ENCODE peak calls at places on chromosomes 1 and 21, in seven cellular contexts. M, I, B, S, R, E and J are unnamed samples.

GRCh38 chr1:21174638-21175323 is 1.9 kb downstream of the EIF4G3 start:
- DNase-seq in M (no peak), I (no peak), B (no peak), S (no peak), R (no peak), E (no peak), J (peak)

GRCh38 chr1:29762635-29763034 is 526.3 kb downstream of the PTPRU start:
- DNase-seq in M (no peak), I (no peak), B (no peak), S (no peak), R (no peak), E (no peak), J (peak)

GRCh38 chr1:63674238-63674864 is 81.1 kb downstream of the PGM1 start:
- DNase-seq in M (no peak), I (peak), B (peak), S (peak), R (peak), E (peak), J (peak)

GRCh38 chr21:16476056-16476850 is 746.5 kb downstream of the USP25 start:
- DNase-seq in M (no peak), I (no peak), B (no peak), S (no peak), R (no peak), E (no peak), J (no peak)

GRCh38 chr1:151372411-151372934 is at the start of gene SELENBP1:
- DNase-seq in M (no peak), I (no peak), B (peak), S (no peak), R (peak), E (peak), J (peak)

GRCh38 chr1:62045579-62045978 is 149.1 kb upstream of the L1TD1 start:
- DNase-seq in M (no peak), I (no peak), B (no peak), S (peak), R (no peak), E (no peak), J (no peak)

GRCh38 chr1:234743866-234744581 is 134.0 kb upstream of the IRF2BP2 start:
- DNase-seq in M (no peak), I (no peak), B (no peak), S (no peak), R (no peak), E (no peak), J (no peak)

GRCh38 chr1:85330206-85330605 is 53.8 kb upstream of the BCL10 start:
- DNase-seq in M (no peak), I (no peak), B (no peak), S (no peak), R (no peak), E (no peak), J (no peak)

GRCh38 chr1:58670200-58670599 is 29.7 kb downstream of the MYSM1 start:
- DNase-seq in M (no peak), I (no peak), B (no peak), S (peak), R (no peak), E (no peak), J (no peak)

GRCh38 chr1:41716188-41717130 is 202.3 kb downstream of the HIVEP3 start:
- DNase-seq in M (no peak), I (no peak), B (no peak), S (no peak), R (no peak), E (no peak), J (no peak)

GRCh38 chr1:151820940-151821339 is 10.7 kb downstream of the RORC start:
- DNase-seq in M (no peak), I (no peak), B (no peak), S (no peak), R (no peak), E (no peak), J (no peak)

GRCh38 chr1:220786057-220786336 is 716 bp upstream of the MTARC1 start:
- DNase-seq in M (no peak), I (no peak), B (no peak), S (no peak), R (no peak), E (no peak), J (no peak)

GRCh38 chr1:220787069-220787614 is 429 bp downstream of the MTARC1 start:
- DNase-seq in M (no peak), I (no peak), B (no peak), S (peak), R (no peak), E (peak), J (no peak)

GRCh38 chr1:220785166-220786056 is 1.3 kb upstream of the MTARC1 start:
- DNase-seq in M (no peak), I (no peak), B (no peak), S (no peak), R (no peak), E (no peak), J (no peak)

GRCh38 chr1:220788146-220788545 is 1.4 kb downstream of the MTARC1 start:
- DNase-seq in M (no peak), I (no peak), B (no peak), S (no peak), R (no peak), E (no peak), J (no peak)

GRCh38 chr1:220786337-220787068 is at the start of gene MTARC1:
- DNase-seq in M (no peak), I (no peak), B (peak), S (peak), R (peak), E (peak), J (no peak)
- H3K4me3 ChIP-seq in M (peak), I (peak), B (peak), S (peak), R (peak), E (peak), J (peak)

DNA sequence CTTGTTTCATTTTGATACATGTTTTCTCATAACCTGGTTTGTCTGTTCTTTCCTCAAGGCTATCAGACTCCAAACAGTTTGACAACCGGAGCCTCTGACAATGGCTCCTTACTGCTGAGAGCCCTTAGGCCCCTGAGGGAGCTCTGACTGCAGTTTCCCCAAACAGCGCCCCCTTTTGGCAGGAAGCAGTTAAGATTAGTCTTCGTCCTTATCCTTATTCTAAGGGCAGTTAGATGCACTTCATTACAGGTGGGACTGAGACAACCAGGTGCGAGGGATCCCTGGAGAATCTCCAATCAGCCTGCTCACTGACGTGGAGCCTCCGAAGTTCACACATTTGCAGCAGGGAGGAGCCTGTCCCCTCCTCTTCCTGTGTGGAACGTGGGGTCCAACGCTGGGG is 393.1 kb downstream of the BRINP3 start:
- DNase-seq in M (no peak), I (no peak), B (no peak), S (peak), R (no peak), E (no peak), J (peak)
- TF ChIP-seq CTCF in M (no peak), I (no peak), B (no peak), S (peak), R (no peak), E (no peak), J (no peak)

GRCh38 chr1:172154571-172154970 is 265.9 kb upstream of the C1orf105 start:
- DNase-seq in M (no peak), I (no peak), B (no peak), S (no peak), R (no peak), E (peak), J (no peak)
- TF ChIP-seq POLR2A in M (no peak), I (no peak), B (no peak), S (no peak), R (no peak), E (no peak), J (no peak)

GRCh38 chr1:205249651-205250050 is 21.9 kb downstream of the TMCC2 start:
- DNase-seq in M (no peak), I (no peak), B (no peak), S (no peak), R (no peak), E (no peak), J (no peak)
- H3K4me3 ChIP-seq in M (no peak), I (no peak), B (no peak), S (no peak), R (no peak), E (no peak), J (no peak)

GRCh38 chr1:22728751-22729399 is 18.2 kb downstream of the EPHB2 start:
- DNase-seq in M (no peak), I (no peak), B (no peak), S (no peak), R (no peak), E (no peak), J (no peak)

GRCh38 chr1:22733643-22734042 is 23.0 kb downstream of the EPHB2 start:
- DNase-seq in M (no peak), I (no peak), B (no peak), S (no peak), R (no peak), E (no peak), J (no peak)

GRCh38 chr1:22729400-22729773 is 18.7 kb downstream of the EPHB2 start:
- DNase-seq in M (no peak), I (no peak), B (no peak), S (no peak), R (no peak), E (no peak), J (no peak)

GRCh38 chr1:22729921-22730320 is 19.3 kb downstream of the EPHB2 start:
- DNase-seq in M (no peak), I (no peak), B (no peak), S (no peak), R (no peak), E (no peak), J (no peak)

GRCh38 chr1:22731924-22732522 is 21.4 kb downstream of the EPHB2 start:
- DNase-seq in M (no peak), I (no peak), B (peak), S (peak), R (no peak), E (no peak), J (no peak)
- TF ChIP-seq CTCF in M (no peak), I (no peak), B (no peak), S (peak), R (peak), E (peak), J (no peak)

GRCh38 chr1:1356796-1357401 is 1.5 kb downstream of the MXRA8 start:
- DNase-seq in M (no peak), I (no peak), B (no peak), S (no peak), R (no peak), E (no peak), J (no peak)

GRCh38 chr1:1359668-1360468 is 1.5 kb upstream of the MXRA8 start:
- DNase-seq in M (no peak), I (no peak), B (peak), S (no peak), R (peak), E (no peak), J (no peak)

GRCh38 chr1:1357871-1358432 is 403 bp downstream of the MXRA8 start:
- DNase-seq in M (no peak), I (no peak), B (no peak), S (no peak), R (peak), E (no peak), J (no peak)

GRCh38 chr1:1359316-1359667 is 937 bp upstream of the MXRA8 start:
- DNase-seq in M (no peak), I (no peak), B (no peak), S (no peak), R (peak), E (no peak), J (no peak)

GRCh38 chr1:1358433-1359201 is at the start of gene MXRA8:
- DNase-seq in M (no peak), I (no peak), B (peak), S (no peak), R (peak), E (no peak), J (no peak)
- TF ChIP-seq POLR2A in M (no peak), I (no peak), B (no peak), S (no peak), R (peak), E (no peak), J (no peak)

DNA sequence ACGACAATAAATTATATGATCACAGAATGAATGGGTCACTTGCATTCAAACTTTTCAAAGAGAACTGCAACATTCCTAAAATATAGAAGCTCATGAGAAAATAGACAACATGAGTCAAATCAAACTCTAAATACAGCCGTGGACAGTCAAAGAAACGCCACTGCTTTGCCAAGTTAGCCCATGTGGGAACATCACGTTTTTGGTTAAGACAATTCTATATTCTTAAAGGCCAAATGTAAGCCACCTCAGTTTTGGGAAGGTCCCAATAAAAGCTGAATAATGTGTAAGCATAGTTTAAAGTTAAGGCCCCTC is 33.6 kb downstream of the ETS2 start:
- DNase-seq in M (no peak), I (no peak), B (no peak), S (no peak), R (no peak), E (no peak), J (no peak)
- H3K4me3 ChIP-seq in M (no peak), I (no peak), B (no peak), S (no peak), R (no peak), E (no peak), J (no peak)

GRCh38 chr1:169108897-169109560 is 2.5 kb downstream of the ATP1B1 start:
- DNase-seq in M (no peak), I (no peak), B (no peak), S (peak), R (peak), E (no peak), J (no peak)
- TF ChIP-seq CTCF in M (no peak), I (peak), B (peak), S (peak), R (peak), E (peak), J (no peak)

GRCh38 chr1:26284597-26285351 is 4.9 kb downstream of the SH3BGRL3 start:
- DNase-seq in M (peak), I (peak), B (no peak), S (peak), R (peak), E (peak), J (peak)
- TF ChIP-seq POLR2A in M (no peak), I (no peak), B (no peak), S (no peak), R (no peak), E (no peak), J (no peak)